ENCODE peak calls at places on chromosomes 7 and 10, in four cellular contexts. O is stomach, H is body of pancreas, J is HCT116. A is an unnamed sample.

GRCh38 chr10:82402901-82403300 is 527.9 kb downstream of the NRG3 start:
- DNase-seq in H (no peak), O (no peak), J (no peak), A (no peak)

GRCh38 chr10:5523796-5524574 is 776 bp upstream of the CALML3 start:
- DNase-seq in J (no peak), O (peak; percentile 11), H (no peak), A (no peak)

GRCh38 chr7:99267530-99268360 is 4.9 kb upstream of the MYH16 start:
- DNase-seq in H (peak; percentile 63), J (peak; percentile 85), O (peak; percentile 71), A (no peak)

GRCh38 chr10:70321233-70321632 is 37.4 kb upstream of the NPFFR1 start:
- DNase-seq in H (no peak), J (no peak), O (no peak), A (no peak)

GRCh38 chr7:15703732-15704131 is 17.2 kb upstream of the MEOX2 start:
- DNase-seq in J (no peak), O (no peak), H (no peak), A (no peak)

GRCh38 chr10:48638739-48639527 is 34.1 kb upstream of the ARHGAP22 start:
- DNase-seq in H (no peak), J (no peak), O (no peak), A (no peak)

GRCh38 chr7:39458346-39458745 is 107.9 kb upstream of the YAE1 start:
- DNase-seq in J (no peak), O (no peak), H (peak; percentile 38), A (no peak)

GRCh38 chr7:43038229-43038628 is 74.2 kb upstream of the HECW1 start:
- DNase-seq in H (no peak), J (no peak), O (no peak), A (no peak)

GRCh38 chr10:100760726-100761125 is 15.3 kb downstream of the PAX2 start:
- DNase-seq in J (no peak), H (no peak), O (no peak), A (no peak)

GRCh38 chr10:77696584-77696983 is 59.0 kb upstream of the KCNMA1 start:
- DNase-seq in O (no peak), H (no peak), J (no peak), A (no peak)

GRCh38 chr10:22427890-22428571 is 82.7 kb downstream of the SPAG6 start:
- DNase-seq in H (no peak), O (no peak), J (peak; percentile 92), A (no peak)

GRCh38 chr7:601573-602340 is 82.1 kb upstream of the PDGFA start:
- DNase-seq in O (peak; percentile 49), H (peak; percentile 29), J (no peak), A (peak; percentile 51)

GRCh38 chr10:130750441-130750840 is 561.1 kb downstream of the TCERG1L start:
- DNase-seq in J (no peak), H (no peak), O (no peak), A (no peak)

GRCh38 chr7:12812111-12812510 is 124.7 kb downstream of the ARL4A start:
- DNase-seq in J (no peak), H (no peak), O (no peak), A (no peak)

GRCh38 chr7:150876817-150877526 is 24.7 kb downstream of the AOC1 start:
- DNase-seq in J (peak; percentile 87), O (peak; percentile 57), H (peak; percentile 63), A (peak; percentile 59)

GRCh38 chr7:105399043-105399725 is 10.5 kb upstream of the SRPK2 start:
- DNase-seq in J (no peak), H (no peak), O (no peak), A (no peak)

GRCh38 chr10:119290301-119291036 is 83.1 kb downstream of the GRK5 start:
- DNase-seq in J (no peak), H (no peak), O (no peak), A (no peak)

GRCh38 chr10:35972275-35972674 is 330.2 kb upstream of the FZD8 start:
- DNase-seq in H (no peak), J (no peak), O (no peak), A (peak; percentile 60)

GRCh38 chr10:6005856-6006390 is 28.6 kb upstream of the IL15RA start:
- DNase-seq in H (no peak), O (no peak), J (no peak), A (no peak)

DNA sequence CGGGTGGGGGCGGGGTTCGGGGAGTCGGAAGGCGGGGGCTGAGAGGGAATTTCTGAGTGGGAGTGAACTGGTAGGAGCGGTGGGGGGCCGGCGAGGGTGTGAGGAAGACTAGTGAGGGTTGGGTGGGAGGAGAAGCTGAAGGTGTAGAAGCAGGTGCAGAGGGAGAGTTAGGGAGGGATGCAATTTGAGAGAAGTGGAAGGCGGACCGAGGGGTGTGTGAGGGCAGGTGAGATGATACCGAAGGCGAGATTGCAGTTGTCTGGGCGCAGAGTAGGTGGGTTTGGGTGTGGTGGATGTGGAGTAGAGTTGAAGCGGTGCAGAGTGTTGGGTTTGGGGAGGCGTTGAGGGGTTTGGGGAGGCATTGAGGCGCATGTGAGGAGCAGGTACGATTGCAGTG is 643 bp downstream of the KAT6B start:
- DNase-seq in J (no peak), O (no peak), H (no peak), A (no peak)
- H3K27ac ChIP-seq in J (peak overlapping the region; percentile 62), O (peak overlapping the region; percentile 99), H (peak overlapping the region; percentile 68), A (no peak overlapping the region)

GRCh38 chr10:30811665-30812017 is 182.1 kb upstream of the LYZL2 start:
- DNase-seq in O (no peak), H (peak; percentile 11), J (no peak), A (no peak)

GRCh38 chr10:30810416-30810815 is 180.9 kb upstream of the LYZL2 start:
- DNase-seq in H (no peak), J (no peak), O (no peak), A (no peak)

GRCh38 chr10:30816144-30816811 is 186.7 kb upstream of the LYZL2 start:
- DNase-seq in J (no peak), O (no peak), H (no peak), A (no peak)

GRCh38 chr10:30813872-30814471 is 184.4 kb upstream of the LYZL2 start:
- DNase-seq in J (no peak), O (no peak), H (no peak), A (no peak)

DNA sequence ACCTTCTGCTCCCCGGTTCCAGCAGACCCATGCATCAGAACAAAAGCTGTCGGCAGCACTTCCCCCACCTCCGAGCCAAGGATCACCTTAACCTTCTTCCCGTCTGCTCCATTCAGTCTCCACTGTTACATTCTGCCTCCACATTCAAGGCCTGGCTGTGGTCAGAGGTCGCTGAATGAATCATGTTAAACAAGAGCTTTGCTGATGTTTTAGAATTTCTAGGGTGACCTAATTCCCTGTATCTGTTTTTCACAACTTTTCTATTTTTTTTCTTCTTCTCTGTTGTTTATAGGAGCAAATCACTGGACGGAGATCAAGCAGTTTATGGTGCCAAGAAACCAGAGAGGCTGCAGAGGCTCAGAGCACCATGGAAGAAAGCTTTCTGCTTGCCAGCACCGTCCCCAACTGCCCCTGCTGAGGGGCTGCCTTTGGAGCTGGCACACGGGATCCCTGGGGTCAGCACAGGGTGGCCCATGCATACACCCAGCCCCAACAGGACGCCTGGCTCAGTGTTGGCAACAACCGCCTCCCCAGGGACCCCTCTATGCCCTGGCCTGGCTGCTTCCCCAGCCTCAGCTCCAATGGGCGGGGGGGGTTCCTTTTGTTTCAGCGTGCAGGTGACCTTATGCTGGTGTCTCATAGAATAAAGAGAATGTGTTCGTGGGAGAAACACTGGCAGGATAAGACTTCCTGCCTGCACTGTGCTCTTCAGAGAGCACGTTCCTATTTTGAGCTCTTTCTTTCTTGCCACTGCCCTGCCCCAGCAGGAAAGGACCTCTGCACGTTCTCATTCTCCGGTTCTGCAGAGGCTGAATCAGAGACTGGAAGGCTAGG is 182.7 kb upstream of the LYZL2 start:
- DNase-seq in H (no peak), O (no peak), J (no peak), A (no peak)
- TF ChIP-seq POLR2A in H (no peak), O (no peak), J (no peak), A (no peak)

GRCh38 chr7:116185956-116186355 is 24.4 kb upstream of the TES start:
- DNase-seq in O (no peak), J (no peak), H (no peak), A (no peak)

GRCh38 chr7:116182023-116182422 is 28.3 kb upstream of the TES start:
- DNase-seq in H (no peak), O (no peak), J (no peak), A (no peak)

GRCh38 chr7:116180302-116180701 is 30.0 kb upstream of the TES start:
- DNase-seq in O (no peak), H (no peak), J (peak; percentile 43), A (no peak)

GRCh38 chr7:116187400-116187799 is 22.9 kb upstream of the TES start:
- DNase-seq in H (no peak), J (no peak), O (no peak), A (no peak)

GRCh38 chr7:116185450-116185849 is 24.9 kb upstream of the TES start:
- DNase-seq in O (no peak), H (no peak), J (no peak), A (no peak)
- H3K4me3 ChIP-seq in O (no peak overlapping the region), H (no peak overlapping the region), J (no peak overlapping the region), A (no peak overlapping the region)

GRCh38 chr7:22717760-22718159 is 9.2 kb upstream of the IL6 start:
- DNase-seq in H (no peak), O (no peak), J (no peak), A (no peak)
- H3K27ac ChIP-seq in H (no peak overlapping the region), O (peak overlapping the region; percentile 43), J (no peak overlapping the region), A (no peak overlapping the region)

DNA sequence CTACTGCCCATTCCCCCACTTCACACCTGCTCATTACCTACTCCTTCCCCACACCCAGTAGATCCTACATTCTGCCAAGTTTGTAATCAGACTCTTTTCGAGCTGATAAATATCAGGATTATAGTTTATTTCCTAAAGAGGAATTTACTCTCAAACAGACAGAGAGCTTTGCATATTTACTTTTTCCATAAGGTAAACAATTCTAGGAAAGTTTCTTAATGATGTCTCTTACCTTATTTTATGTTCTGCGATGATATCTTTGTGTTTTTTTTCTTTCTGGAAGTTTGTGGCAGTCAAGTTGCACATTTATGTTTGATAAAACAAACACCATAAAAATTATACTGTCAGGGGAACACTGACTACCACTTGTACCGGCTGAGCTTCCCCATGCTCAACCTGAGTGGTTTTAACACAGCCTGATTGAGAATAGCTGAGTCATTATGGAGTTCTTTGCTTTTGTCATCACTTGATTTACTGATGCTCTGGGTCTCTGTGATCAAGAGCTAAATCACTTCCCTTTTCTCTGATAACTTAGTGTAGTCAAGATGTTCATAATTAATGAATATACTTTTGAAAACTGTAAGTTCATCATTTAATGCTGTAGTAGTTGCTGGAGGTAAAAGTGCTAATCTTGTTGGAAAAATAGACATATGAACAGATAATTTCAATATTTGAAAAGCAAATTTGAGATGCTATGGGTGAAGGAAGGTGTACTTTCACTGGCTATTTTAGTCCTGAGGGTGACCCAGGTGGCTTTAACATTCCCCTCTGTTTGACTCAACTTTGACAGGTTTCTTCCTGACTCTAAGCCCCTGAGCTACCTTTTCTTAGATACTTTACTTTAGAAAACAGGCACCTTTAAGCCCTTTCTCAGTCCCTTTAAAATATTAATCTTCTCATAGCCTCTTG is 1034.5 kb upstream of the LRRTM3 start:
- DNase-seq in H (no peak), J (no peak), O (no peak), A (no peak)
- TF ChIP-seq POLR2A in H (no peak), J (no peak), O (no peak), A (no peak)

GRCh38 chr10:112880633-112881530 is 69.2 kb upstream of the TCF7L2 start:
- DNase-seq in O (no peak), H (no peak), J (no peak), A (no peak)
- H3K4me3 ChIP-seq in O (no peak overlapping the region), H (no peak overlapping the region), J (no peak overlapping the region), A (no peak overlapping the region)